ENCODE peak calls at places on chromosome 14, in seven cellular contexts. B is left cardiac atrium; D is iPS DF 19.7; Z is activated CD4-positive, alpha-beta T cell treated with anti-CD3 and anti-CD28 coated beads, Interleukin-2, amount 10 ng/mL, durations not matched to agents 7 days and 5 days; X is iris pigment epithelial cell; U is chondrocyte; A is IMR-90. V is an unnamed sample.
A peak's percentile ranks its signal among the peaks of the same experiment; 100 is the strongest.

GRCh38 chr14:55306938-55307589 is 35.8 kb downstream of the FBXO34 start:
- DNase-seq in B (no peak), D (no peak), Z (no peak), X (no peak), U (no peak), A (no peak), V (no peak)

GRCh38 chr14:95052016-95052585 is 105.2 kb downstream of the DICER1 start:
- DNase-seq in B (no peak), D (no peak), Z (no peak), X (no peak), U (peak; percentile 64), A (no peak), V (no peak)

GRCh38 chr14:39396448-39396847 is 35.8 kb downstream of the FBXO33 start:
- DNase-seq in B (no peak), D (no peak), Z (no peak), X (peak; percentile 69), U (no peak), A (peak; percentile 54), V (peak; percentile 21)

GRCh38 chr14:101073598-101073965 is 170.1 kb upstream of the RTL1 start:
- DNase-seq in B (no peak), D (no peak), Z (no peak), X (no peak), U (no peak), A (no peak), V (no peak)

GRCh38 chr14:27190286-27190685 is 592.5 kb upstream of the NOVA1 start:
- DNase-seq in B (no peak), D (no peak), Z (no peak), X (no peak), U (no peak), A (no peak), V (no peak)

GRCh38 chr14:68977137-68977740 is 1.9 kb downstream of the ACTN1 start:
- DNase-seq in B (no peak), D (no peak), Z (no peak), X (no peak), U (no peak), A (no peak), V (no peak)

GRCh38 chr14:67541448-67542387 is 8.6 kb downstream of the PLEKHH1 start:
- DNase-seq in B (no peak), D (no peak), Z (no peak), X (no peak), U (no peak), A (no peak), V (no peak)

GRCh38 chr14:92694807-92695206 is 53.6 kb downstream of the LGMN start:
- DNase-seq in B (no peak), D (no peak), Z (no peak), X (no peak), U (peak; percentile 68), A (no peak), V (no peak)

GRCh38 chr14:90295870-90296516 is 35.7 kb downstream of the NRDE2 start:
- DNase-seq in B (no peak), D (no peak), Z (no peak), X (peak; percentile 52), U (no peak), A (peak; percentile 67), V (no peak)

GRCh38 chr14:68458840-68459469 is 333.9 kb downstream of the ZFP36L1 start:
- DNase-seq in B (peak; percentile 53), D (no peak), Z (no peak), X (peak; percentile 86), U (no peak), A (peak; percentile 87), V (peak; percentile 95)

GRCh38 chr14:96965885-96966595 is 168.9 kb downstream of the VRK1 start:
- DNase-seq in B (no peak), D (peak; percentile 25), Z (no peak), X (no peak), U (no peak), A (no peak), V (no peak)